ENCODE peak calls at places on chromosomes 16 and 17, in eight cellular contexts. One of them, this sample, is unnamed.

GRCh38 chr16:21263640-21264211 is 14.4 kb downstream of the CRYM start:
- DNase-seq in Caco-2: no peak
- DNase-seq in mucosa of descending colon: peak
- DNase-seq in CD8-positive, alpha-beta T cell: no peak
- DNase-seq in cardiac fibroblast: peak
- DNase-seq in suprapubic skin: no peak
- DNase-seq in BE2C: no peak
- DNase-seq in PC-9: no peak
- DNase-seq in this sample: no peak

GRCh38 chr16:60651351-60651750 is 1384.9 kb downstream of the CDH8 start:
- DNase-seq in suprapubic skin: no peak
- DNase-seq in mucosa of descending colon: no peak
- DNase-seq in Caco-2: no peak
- DNase-seq in PC-9: no peak
- DNase-seq in CD8-positive, alpha-beta T cell: no peak
- DNase-seq in BE2C: no peak
- DNase-seq in cardiac fibroblast: no peak
- DNase-seq in this sample: no peak

GRCh38 chr17:57530508-57530907 is 214.6 kb downstream of the CCDC182 start:
- DNase-seq in suprapubic skin: no peak
- DNase-seq in Caco-2: no peak
- DNase-seq in cardiac fibroblast: no peak
- DNase-seq in mucosa of descending colon: no peak
- DNase-seq in PC-9: peak
- DNase-seq in BE2C: no peak
- DNase-seq in CD8-positive, alpha-beta T cell: no peak
- DNase-seq in this sample: no peak

GRCh38 chr16:70715113-70715711 is 29.4 kb upstream of the MTSS2 start:
- DNase-seq in Caco-2: no peak
- DNase-seq in CD8-positive, alpha-beta T cell: no peak
- DNase-seq in suprapubic skin: no peak
- DNase-seq in PC-9: peak
- DNase-seq in cardiac fibroblast: peak
- DNase-seq in BE2C: peak
- DNase-seq in mucosa of descending colon: no peak
- DNase-seq in this sample: peak

GRCh38 chr17:67221062-67221998 is 23.7 kb downstream of the HELZ start:
- DNase-seq in cardiac fibroblast: peak
- DNase-seq in mucosa of descending colon: peak
- DNase-seq in BE2C: peak
- DNase-seq in suprapubic skin: no peak
- DNase-seq in Caco-2: peak
- DNase-seq in CD8-positive, alpha-beta T cell: no peak
- DNase-seq in PC-9: no peak
- DNase-seq in this sample: peak

GRCh38 chr17:78450696-78451344 is 72.4 kb downstream of the PGS1 start:
- DNase-seq in suprapubic skin: no peak
- DNase-seq in BE2C: peak
- DNase-seq in mucosa of descending colon: no peak
- DNase-seq in Caco-2: no peak
- DNase-seq in cardiac fibroblast: no peak
- DNase-seq in CD8-positive, alpha-beta T cell: no peak
- DNase-seq in PC-9: no peak
- DNase-seq in this sample: no peak

GRCh38 chr16:85403693-85404092 is 209.4 kb upstream of the GSE1 start:
- DNase-seq in cardiac fibroblast: no peak
- DNase-seq in BE2C: peak
- DNase-seq in mucosa of descending colon: no peak
- DNase-seq in suprapubic skin: peak
- DNase-seq in PC-9: no peak
- DNase-seq in Caco-2: peak
- DNase-seq in CD8-positive, alpha-beta T cell: no peak
- DNase-seq in this sample: no peak

GRCh38 chr17:72097144-72097543 is 23.7 kb upstream of the SOX9 start:
- DNase-seq in cardiac fibroblast: no peak
- DNase-seq in CD8-positive, alpha-beta T cell: no peak
- DNase-seq in suprapubic skin: no peak
- DNase-seq in Caco-2: no peak
- DNase-seq in mucosa of descending colon: no peak
- DNase-seq in PC-9: peak
- DNase-seq in BE2C: no peak
- DNase-seq in this sample: no peak

GRCh38 chr16:67393790-67394270 is 532 bp upstream of the TPPP3 start:
- DNase-seq in Caco-2: peak
- DNase-seq in mucosa of descending colon: no peak
- DNase-seq in BE2C: no peak
- DNase-seq in cardiac fibroblast: no peak
- DNase-seq in suprapubic skin: peak
- DNase-seq in PC-9: no peak
- DNase-seq in CD8-positive, alpha-beta T cell: no peak
- DNase-seq in this sample: no peak

DNA sequence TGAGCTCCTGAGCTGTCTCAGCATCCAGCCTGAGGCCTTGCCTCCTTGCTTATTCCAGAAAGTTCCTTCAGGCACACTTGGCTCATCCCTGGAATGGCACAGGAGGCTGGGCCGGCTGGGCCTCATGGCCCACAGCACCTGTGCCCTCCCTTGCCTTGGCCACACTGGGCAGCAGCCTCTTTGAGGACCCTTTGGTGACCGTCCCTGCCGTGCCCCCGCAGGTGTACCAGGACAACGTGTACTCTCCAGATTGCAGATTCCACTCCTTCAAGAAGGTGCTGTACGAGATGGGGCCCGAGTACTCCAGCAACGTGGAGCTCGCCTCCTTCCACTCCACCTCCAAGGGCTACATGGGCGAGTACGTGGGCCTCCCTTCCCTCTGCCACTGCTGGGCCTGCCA is 34.2 kb downstream of the GPT2 start:
- DNase-seq in mucosa of descending colon: no peak
- DNase-seq in PC-9: no peak
- DNase-seq in suprapubic skin: no peak
- DNase-seq in BE2C: no peak
- DNase-seq in Caco-2: no peak
- DNase-seq in cardiac fibroblast: no peak
- DNase-seq in CD8-positive, alpha-beta T cell: no peak
- DNase-seq in this sample: no peak
- H3K4me3 ChIP-seq in mucosa of descending colon: no peak
- H3K4me3 ChIP-seq in PC-9: no peak
- H3K4me3 ChIP-seq in suprapubic skin: no peak
- H3K4me3 ChIP-seq in BE2C: no peak
- H3K4me3 ChIP-seq in Caco-2: no peak
- H3K4me3 ChIP-seq in cardiac fibroblast: no peak
- H3K4me3 ChIP-seq in CD8-positive, alpha-beta T cell: no peak
- H3K4me3 ChIP-seq in this sample: no peak

GRCh38 chr17:81329927-81330883 is 35.1 kb upstream of the SLC38A10 start:
- DNase-seq in BE2C: peak
- DNase-seq in PC-9: peak
- DNase-seq in suprapubic skin: no peak
- DNase-seq in CD8-positive, alpha-beta T cell: no peak
- DNase-seq in mucosa of descending colon: no peak
- DNase-seq in cardiac fibroblast: no peak
- DNase-seq in Caco-2: peak
- DNase-seq in this sample: no peak
- TF ChIP-seq CTCF in BE2C: peak
- TF ChIP-seq CTCF in PC-9: no peak
- TF ChIP-seq CTCF in suprapubic skin: no peak
- TF ChIP-seq CTCF in CD8-positive, alpha-beta T cell: no peak
- TF ChIP-seq CTCF in mucosa of descending colon: no peak
- TF ChIP-seq CTCF in cardiac fibroblast: no peak
- TF ChIP-seq CTCF in Caco-2: no peak
- TF ChIP-seq CTCF in this sample: peak

DNA sequence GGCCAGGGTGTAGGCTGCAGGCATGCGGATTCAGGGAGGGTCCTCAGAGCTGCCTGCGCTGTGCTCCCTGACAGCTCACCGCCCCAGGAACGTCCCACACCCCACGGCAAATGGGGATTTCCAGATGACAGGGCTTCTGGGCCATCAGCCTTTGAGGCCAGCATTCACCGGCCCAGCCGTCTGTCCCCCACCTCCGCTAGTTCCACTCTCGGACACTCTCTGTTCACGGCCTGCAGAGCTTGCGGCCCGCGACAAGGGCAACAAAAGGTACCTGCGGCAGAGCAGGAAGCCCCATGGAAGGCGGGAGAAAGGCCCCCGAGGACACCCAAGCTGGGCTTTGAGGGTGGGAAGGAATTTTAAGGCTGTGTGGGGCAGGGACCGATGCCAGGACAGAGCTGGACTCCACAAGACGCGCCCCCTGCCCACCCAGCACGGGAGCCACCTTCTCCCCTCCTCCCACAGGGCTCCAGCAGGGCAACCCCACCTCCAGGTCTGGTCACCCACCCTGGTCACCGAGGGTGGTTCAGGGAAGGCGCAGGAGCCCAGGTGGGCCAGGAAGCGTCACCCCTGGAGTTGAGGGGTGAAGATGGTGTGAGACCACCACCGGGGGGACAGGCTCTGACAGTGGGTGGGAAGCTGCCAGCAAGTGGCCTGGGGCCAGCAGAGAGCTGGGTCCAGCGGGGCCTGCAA is 5.6 kb upstream of the CYBA start:
- DNase-seq in mucosa of descending colon: no peak
- DNase-seq in BE2C: no peak
- DNase-seq in PC-9: no peak
- DNase-seq in cardiac fibroblast: no peak
- DNase-seq in Caco-2: no peak
- DNase-seq in suprapubic skin: no peak
- DNase-seq in CD8-positive, alpha-beta T cell: no peak
- DNase-seq in this sample: no peak
- H3K4me3 ChIP-seq in mucosa of descending colon: no peak
- H3K4me3 ChIP-seq in BE2C: no peak
- H3K4me3 ChIP-seq in PC-9: no peak
- H3K4me3 ChIP-seq in cardiac fibroblast: no peak
- H3K4me3 ChIP-seq in Caco-2: no peak
- H3K4me3 ChIP-seq in suprapubic skin: no peak
- H3K4me3 ChIP-seq in CD8-positive, alpha-beta T cell: no peak
- H3K4me3 ChIP-seq in this sample: no peak

GRCh38 chr16:30829130-30830071 is 42.4 kb upstream of the ZNF629 start:
- DNase-seq in suprapubic skin: no peak
- DNase-seq in mucosa of descending colon: peak
- DNase-seq in Caco-2: no peak
- DNase-seq in PC-9: no peak
- DNase-seq in cardiac fibroblast: no peak
- DNase-seq in CD8-positive, alpha-beta T cell: no peak
- DNase-seq in BE2C: no peak
- DNase-seq in this sample: peak
- TF ChIP-seq CTCF in suprapubic skin: no peak
- TF ChIP-seq CTCF in mucosa of descending colon: peak
- TF ChIP-seq CTCF in Caco-2: no peak
- TF ChIP-seq CTCF in PC-9: no peak
- TF ChIP-seq CTCF in cardiac fibroblast: no peak
- TF ChIP-seq CTCF in CD8-positive, alpha-beta T cell: no peak
- TF ChIP-seq CTCF in BE2C: no peak
- TF ChIP-seq CTCF in this sample: no peak

DNA sequence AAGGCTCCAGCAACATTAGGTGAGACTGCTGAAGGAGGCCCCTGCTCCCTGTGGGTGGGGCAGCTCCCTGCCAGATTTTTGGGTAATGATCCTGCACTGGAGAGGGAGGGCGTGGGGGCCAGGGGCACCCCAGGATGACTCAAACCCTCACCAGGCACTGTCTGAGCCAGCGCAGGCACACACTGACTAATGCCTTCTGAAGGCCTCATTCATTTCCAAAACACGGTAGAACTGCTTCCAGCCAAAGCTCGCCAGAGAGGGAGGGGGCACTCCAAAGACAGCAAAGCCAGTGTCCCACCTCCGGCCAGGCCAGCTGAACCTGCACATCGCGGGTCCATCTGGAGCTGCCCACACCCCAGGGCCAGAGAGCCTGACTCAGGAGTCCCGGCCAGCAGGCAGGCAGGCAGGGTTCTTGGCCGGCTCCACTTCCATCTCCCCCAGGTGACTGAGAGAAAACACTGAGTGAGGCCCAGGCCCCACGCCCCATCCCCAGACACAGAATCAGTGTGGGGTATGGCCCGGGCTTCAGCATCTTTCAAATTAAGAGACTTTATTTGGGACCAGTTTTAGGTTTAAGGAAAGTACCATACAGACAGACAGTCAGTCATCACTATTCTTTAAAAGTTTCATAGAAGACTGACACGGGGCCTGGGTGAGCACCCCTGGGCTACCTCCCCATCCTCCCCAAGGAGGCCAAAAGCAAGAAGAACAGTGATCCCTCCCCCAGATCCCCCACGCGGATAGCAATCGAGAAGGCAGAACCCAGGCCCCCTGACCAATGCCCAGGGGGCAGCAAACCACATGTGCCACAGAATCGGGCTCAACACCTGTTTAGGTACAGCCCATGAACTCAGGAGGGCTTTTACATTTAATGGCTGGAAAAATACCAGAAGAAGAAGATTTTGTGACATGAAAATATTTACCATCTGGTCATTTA is 2.3 kb downstream of the PIEZO1 start:
- DNase-seq in CD8-positive, alpha-beta T cell: no peak
- DNase-seq in PC-9: peak
- DNase-seq in Caco-2: no peak
- DNase-seq in mucosa of descending colon: no peak
- DNase-seq in BE2C: no peak
- DNase-seq in suprapubic skin: no peak
- DNase-seq in cardiac fibroblast: peak
- DNase-seq in this sample: peak
- H3K4me3 ChIP-seq in CD8-positive, alpha-beta T cell: no peak
- H3K4me3 ChIP-seq in PC-9: peak
- H3K4me3 ChIP-seq in Caco-2: no peak
- H3K4me3 ChIP-seq in mucosa of descending colon: no peak
- H3K4me3 ChIP-seq in BE2C: no peak
- H3K4me3 ChIP-seq in suprapubic skin: peak
- H3K4me3 ChIP-seq in cardiac fibroblast: peak
- H3K4me3 ChIP-seq in this sample: peak

GRCh38 chr17:43983515-43984411 is 20.7 kb upstream of the NAGS start:
- DNase-seq in CD8-positive, alpha-beta T cell: no peak
- DNase-seq in BE2C: peak
- DNase-seq in suprapubic skin: no peak
- DNase-seq in cardiac fibroblast: no peak
- DNase-seq in mucosa of descending colon: peak
- DNase-seq in PC-9: no peak
- DNase-seq in Caco-2: peak
- DNase-seq in this sample: no peak
- TF ChIP-seq CTCF in CD8-positive, alpha-beta T cell: no peak
- TF ChIP-seq CTCF in BE2C: peak
- TF ChIP-seq CTCF in suprapubic skin: no peak
- TF ChIP-seq CTCF in cardiac fibroblast: peak
- TF ChIP-seq CTCF in mucosa of descending colon: no peak
- TF ChIP-seq CTCF in PC-9: no peak
- TF ChIP-seq CTCF in Caco-2: peak
- TF ChIP-seq CTCF in this sample: peak